ENCODE peak calls at places on chromosome 13, in six cellular contexts. E is HT1080; U is stimulated activated CD4-positive, alpha-beta T cell treated with anti-CD3 and anti-CD28 coated beads, TNF-alpha, amount 100 ng/mL, for 48 hours; Z is activated CD8-positive, alpha-beta T cell treated with anti-CD3 and anti-CD28 coated beads for 36 hours; M is right cardiac atrium; K is NCI-H524. L is an unnamed sample.

GRCh38 chr13:94119360-94119936 is 360.0 kb downstream of the DCT start:
- DNase-seq in Z (no peak), E (no peak), M (no peak), U (no peak), K (no peak), L (no peak)

GRCh38 chr13:47798906-47799305 is 202.2 kb downstream of the SUCLA2 start:
- DNase-seq in E (peak; percentile 7), K (no peak), M (no peak), Z (no peak), U (no peak), L (no peak)

GRCh38 chr13:29754486-29754806 is 96.0 kb downstream of the UBL3 start:
- DNase-seq in K (no peak), E (peak; percentile 42), U (no peak), M (no peak), Z (peak; percentile 55), L (no peak)

GRCh38 chr13:89746554-89746953 is 1600.9 kb upstream of the MIR17HG start:
- DNase-seq in M (no peak), K (peak; percentile 62), E (no peak), U (no peak), Z (no peak), L (no peak)

GRCh38 chr13:97279913-97280312 is 57.8 kb downstream of the MBNL2 start:
- DNase-seq in E (no peak), U (no peak), K (no peak), Z (no peak), M (no peak), L (no peak)

GRCh38 chr13:18992791-18993190 is 188.8 kb downstream of the TUBA3C start:
- DNase-seq in K (no peak), Z (no peak), M (no peak), E (no peak), U (no peak), L (no peak)

GRCh38 chr13:51158923-51159322 is 47.8 kb upstream of the C13orf42 start:
- DNase-seq in K (no peak), Z (peak; percentile 11), E (no peak), M (no peak), U (no peak), L (no peak)

GRCh38 chr13:59664586-59664985 is 499.1 kb downstream of the DIAPH3 start:
- DNase-seq in K (no peak), M (no peak), U (no peak), Z (no peak), E (no peak), L (no peak)

GRCh38 chr13:20714563-20715339 is 11.3 kb downstream of the IL17D start:
- DNase-seq in E (peak; percentile 73), U (no peak), M (peak; percentile 78), Z (no peak), K (no peak), L (no peak)

GRCh38 chr13:88068975-88069374 is 397.8 kb downstream of the SLITRK5 start:
- DNase-seq in E (no peak), Z (peak; percentile 2), K (no peak), U (no peak), M (no peak), L (no peak)

GRCh38 chr13:51560336-51560735 is 23.9 kb upstream of the WDFY2 start:
- DNase-seq in Z (no peak), U (no peak), E (no peak), K (no peak), M (no peak), L (no peak)

GRCh38 chr13:94470126-94470525 is 9.4 kb downstream of the DCT start:
- DNase-seq in M (no peak), U (no peak), E (no peak), Z (no peak), K (no peak), L (no peak)

GRCh38 chr13:65551208-65551607 is 1678.9 kb downstream of the PCDH9 start:
- DNase-seq in K (no peak), E (no peak), M (no peak), Z (no peak), U (no peak), L (no peak)

GRCh38 chr13:28322256-28322895 is 172.6 kb downstream of the FLT1 start:
- DNase-seq in M (no peak), E (no peak), U (no peak), K (no peak), Z (no peak), L (no peak)

GRCh38 chr13:69280399-69280798 is 827.2 kb upstream of the ATXN8OS start:
- DNase-seq in K (no peak), E (no peak), M (no peak), Z (no peak), U (no peak), L (no peak)

GRCh38 chr13:96179309-96179708 is 89.4 kb downstream of the HS6ST3 start:
- DNase-seq in U (no peak), M (no peak), Z (no peak), K (no peak), E (no peak), L (no peak)

GRCh38 chr13:71360041-71360440 is 507.0 kb downstream of the DACH1 start:
- DNase-seq in M (no peak), Z (no peak), U (no peak), K (no peak), E (no peak), L (no peak)

GRCh38 chr13:112583592-112584277 is 4.2 kb downstream of the TUBGCP3 start:
- DNase-seq in M (no peak), E (no peak), U (no peak), K (no peak), Z (no peak), L (no peak)

GRCh38 chr13:52356327-52356726 is 49.6 kb downstream of the THSD1 start:
- DNase-seq in E (peak; percentile 85), U (no peak), K (no peak), Z (no peak), M (no peak), L (no peak)

GRCh38 chr13:33845572-33846305 is 27.8 kb downstream of the RFC3 start:
- DNase-seq in M (no peak), Z (no peak), E (no peak), U (no peak), K (no peak), L (no peak)

GRCh38 chr13:44321961-44322360 is 51.7 kb upstream of the SERP2 start:
- DNase-seq in E (no peak), M (no peak), Z (no peak), K (no peak), U (no peak), L (no peak)

GRCh38 chr13:71871844-71872243 is 4.8 kb upstream of the DACH1 start:
- DNase-seq in K (no peak), U (no peak), E (no peak), Z (no peak), M (no peak), L (no peak)

GRCh38 chr13:86298741-86299140 is 499.5 kb upstream of the SLITRK6 start:
- DNase-seq in K (no peak), M (no peak), E (no peak), Z (no peak), U (no peak), L (no peak)

GRCh38 chr13:38255600-38255999 is 94.1 kb upstream of the UFM1 start:
- DNase-seq in U (no peak), K (no peak), E (no peak), Z (no peak), M (no peak), L (no peak)

GRCh38 chr13:42753697-42754096 is 27.7 kb upstream of the FAM216B start:
- DNase-seq in U (no peak), K (no peak), E (no peak), Z (no peak), M (peak; percentile 28), L (no peak)

GRCh38 chr13:31008400-31009115 is 76.1 kb downstream of the TEX26 start:
- DNase-seq in K (no peak), Z (peak; percentile 17), U (no peak), E (peak; percentile 43), M (no peak), L (no peak)

GRCh38 chr13:25213716-25214115 is 41.6 kb upstream of the AMER2 start:
- DNase-seq in K (no peak), Z (no peak), U (no peak), M (no peak), E (no peak), L (no peak)

GRCh38 chr13:100707818-100708740 is 33.5 kb upstream of the TMTC4 start:
- DNase-seq in U (no peak), Z (peak; percentile 12), E (peak; percentile 92), K (no peak), M (no peak), L (no peak)

GRCh38 chr13:35961461-35962220 is 169.5 kb downstream of the DCLK1 start:
- DNase-seq in K (no peak), E (no peak), M (no peak), U (no peak), Z (no peak), L (no peak)

GRCh38 chr13:44759723-44760360 is 183.7 kb upstream of the TSC22D1 start:
- DNase-seq in M (no peak), Z (no peak), U (no peak), K (no peak), E (no peak), L (no peak)

GRCh38 chr13:58795715-58796114 is 1164.2 kb downstream of the PCDH17 start:
- DNase-seq in Z (no peak), K (no peak), U (no peak), E (no peak), M (no peak), L (no peak)

GRCh38 chr13:97221491-97221890 is 642 bp upstream of the MBNL2 start:
- DNase-seq in M (no peak), U (no peak), Z (no peak), E (no peak), K (no peak), L (no peak)

GRCh38 chr13:90553167-90553566 is 794.3 kb upstream of the MIR17HG start:
- DNase-seq in U (no peak), E (no peak), Z (no peak), K (no peak), M (no peak), L (no peak)

GRCh38 chr13:49828452-49828851 is 36.0 kb upstream of the KPNA3 start:
- DNase-seq in K (no peak), M (no peak), U (no peak), Z (no peak), E (no peak), L (no peak)

GRCh38 chr13:44311011-44311481 is 62.6 kb upstream of the SERP2 start:
- DNase-seq in K (no peak), M (no peak), E (peak; percentile 58), Z (no peak), U (no peak), L (no peak)

GRCh38 chr13:113918981-113919646 is 54.8 kb downstream of the C13orf46 start:
- DNase-seq in K (no peak), U (no peak), Z (no peak), M (no peak), E (no peak), L (no peak)